ENCODE peak calls at places on chromosome 10, in eight cellular contexts. One of them, this sample, is unnamed.

GRCh38 chr10:62818426-62819011 is 2.4 kb upstream of the EGR2 start:
- DNase-seq in activated CD4-positive, alpha-beta T cell treated with anti-CD3 and anti-CD28 coated beads for 36 hours: peak
- DNase-seq in left ventricle myocardium superior: peak
- DNase-seq in stimulated activated CD4-positive, alpha-beta T cell treated with anti-CD3 and anti-CD28 coated beads, Interleukin-12 subunit alpha, Interleukin-12 subunit beta, amount 100 ng/mL, for 4 hours: peak
- DNase-seq in amniotic epithelial cell: no peak
- DNase-seq in cardiac fibroblast: peak
- DNase-seq in activated naive CD4-positive, alpha-beta T cell: peak
- DNase-seq in GM19239: no peak
- DNase-seq in this sample: peak

GRCh38 chr10:105042906-105043552 is 401.9 kb downstream of the SORCS3 start:
- DNase-seq in activated CD4-positive, alpha-beta T cell treated with anti-CD3 and anti-CD28 coated beads for 36 hours: no peak
- DNase-seq in left ventricle myocardium superior: no peak
- DNase-seq in stimulated activated CD4-positive, alpha-beta T cell treated with anti-CD3 and anti-CD28 coated beads, Interleukin-12 subunit alpha, Interleukin-12 subunit beta, amount 100 ng/mL, for 4 hours: no peak
- DNase-seq in amniotic epithelial cell: no peak
- DNase-seq in cardiac fibroblast: no peak
- DNase-seq in activated naive CD4-positive, alpha-beta T cell: no peak
- DNase-seq in GM19239: no peak
- DNase-seq in this sample: no peak

GRCh38 chr10:43255644-43256431 is 11.0 kb downstream of the RASGEF1A start:
- DNase-seq in activated CD4-positive, alpha-beta T cell treated with anti-CD3 and anti-CD28 coated beads for 36 hours: peak
- DNase-seq in left ventricle myocardium superior: no peak
- DNase-seq in stimulated activated CD4-positive, alpha-beta T cell treated with anti-CD3 and anti-CD28 coated beads, Interleukin-12 subunit alpha, Interleukin-12 subunit beta, amount 100 ng/mL, for 4 hours: no peak
- DNase-seq in amniotic epithelial cell: peak
- DNase-seq in cardiac fibroblast: peak
- DNase-seq in activated naive CD4-positive, alpha-beta T cell: no peak
- DNase-seq in GM19239: peak
- DNase-seq in this sample: peak

GRCh38 chr10:15735766-15736165 is 16.0 kb upstream of the ITGA8 start:
- DNase-seq in activated CD4-positive, alpha-beta T cell treated with anti-CD3 and anti-CD28 coated beads for 36 hours: no peak
- DNase-seq in left ventricle myocardium superior: peak
- DNase-seq in stimulated activated CD4-positive, alpha-beta T cell treated with anti-CD3 and anti-CD28 coated beads, Interleukin-12 subunit alpha, Interleukin-12 subunit beta, amount 100 ng/mL, for 4 hours: no peak
- DNase-seq in amniotic epithelial cell: no peak
- DNase-seq in cardiac fibroblast: peak
- DNase-seq in activated naive CD4-positive, alpha-beta T cell: no peak
- DNase-seq in GM19239: no peak
- DNase-seq in this sample: no peak

GRCh38 chr10:64537931-64538330 is 1016.7 kb downstream of the REEP3 start:
- DNase-seq in activated CD4-positive, alpha-beta T cell treated with anti-CD3 and anti-CD28 coated beads for 36 hours: no peak
- DNase-seq in left ventricle myocardium superior: no peak
- DNase-seq in stimulated activated CD4-positive, alpha-beta T cell treated with anti-CD3 and anti-CD28 coated beads, Interleukin-12 subunit alpha, Interleukin-12 subunit beta, amount 100 ng/mL, for 4 hours: no peak
- DNase-seq in amniotic epithelial cell: no peak
- DNase-seq in cardiac fibroblast: no peak
- DNase-seq in activated naive CD4-positive, alpha-beta T cell: no peak
- DNase-seq in GM19239: no peak
- DNase-seq in this sample: no peak

GRCh38 chr10:76172020-76172419 is 740.6 kb downstream of the LRMDA start:
- DNase-seq in activated CD4-positive, alpha-beta T cell treated with anti-CD3 and anti-CD28 coated beads for 36 hours: no peak
- DNase-seq in left ventricle myocardium superior: no peak
- DNase-seq in stimulated activated CD4-positive, alpha-beta T cell treated with anti-CD3 and anti-CD28 coated beads, Interleukin-12 subunit alpha, Interleukin-12 subunit beta, amount 100 ng/mL, for 4 hours: no peak
- DNase-seq in amniotic epithelial cell: no peak
- DNase-seq in cardiac fibroblast: no peak
- DNase-seq in activated naive CD4-positive, alpha-beta T cell: no peak
- DNase-seq in GM19239: no peak
- DNase-seq in this sample: no peak

GRCh38 chr10:71314028-71314693 is 4.9 kb upstream of the SLC29A3 start:
- DNase-seq in activated CD4-positive, alpha-beta T cell treated with anti-CD3 and anti-CD28 coated beads for 36 hours: peak
- DNase-seq in left ventricle myocardium superior: peak
- DNase-seq in stimulated activated CD4-positive, alpha-beta T cell treated with anti-CD3 and anti-CD28 coated beads, Interleukin-12 subunit alpha, Interleukin-12 subunit beta, amount 100 ng/mL, for 4 hours: peak
- DNase-seq in amniotic epithelial cell: peak
- DNase-seq in cardiac fibroblast: peak
- DNase-seq in activated naive CD4-positive, alpha-beta T cell: no peak
- DNase-seq in GM19239: peak
- DNase-seq in this sample: peak

GRCh38 chr10:34575882-34576281 is 239.2 kb downstream of the PARD3 start:
- DNase-seq in activated CD4-positive, alpha-beta T cell treated with anti-CD3 and anti-CD28 coated beads for 36 hours: no peak
- DNase-seq in left ventricle myocardium superior: no peak
- DNase-seq in stimulated activated CD4-positive, alpha-beta T cell treated with anti-CD3 and anti-CD28 coated beads, Interleukin-12 subunit alpha, Interleukin-12 subunit beta, amount 100 ng/mL, for 4 hours: no peak
- DNase-seq in amniotic epithelial cell: peak
- DNase-seq in cardiac fibroblast: no peak
- DNase-seq in activated naive CD4-positive, alpha-beta T cell: no peak
- DNase-seq in GM19239: no peak
- DNase-seq in this sample: no peak

GRCh38 chr10:9339702-9340101 is 1285.2 kb downstream of the GATA3 start:
- DNase-seq in activated CD4-positive, alpha-beta T cell treated with anti-CD3 and anti-CD28 coated beads for 36 hours: no peak
- DNase-seq in left ventricle myocardium superior: no peak
- DNase-seq in stimulated activated CD4-positive, alpha-beta T cell treated with anti-CD3 and anti-CD28 coated beads, Interleukin-12 subunit alpha, Interleukin-12 subunit beta, amount 100 ng/mL, for 4 hours: no peak
- DNase-seq in amniotic epithelial cell: no peak
- DNase-seq in cardiac fibroblast: no peak
- DNase-seq in activated naive CD4-positive, alpha-beta T cell: no peak
- DNase-seq in GM19239: no peak
- DNase-seq in this sample: no peak

GRCh38 chr10:124604214-124605000 is 139.8 kb downstream of the FAM53B start:
- DNase-seq in activated CD4-positive, alpha-beta T cell treated with anti-CD3 and anti-CD28 coated beads for 36 hours: no peak
- DNase-seq in left ventricle myocardium superior: peak
- DNase-seq in stimulated activated CD4-positive, alpha-beta T cell treated with anti-CD3 and anti-CD28 coated beads, Interleukin-12 subunit alpha, Interleukin-12 subunit beta, amount 100 ng/mL, for 4 hours: no peak
- DNase-seq in amniotic epithelial cell: no peak
- DNase-seq in cardiac fibroblast: no peak
- DNase-seq in activated naive CD4-positive, alpha-beta T cell: no peak
- DNase-seq in GM19239: no peak
- DNase-seq in this sample: no peak

GRCh38 chr10:132420469-132421376 is 23.7 kb downstream of the PWWP2B start:
- DNase-seq in activated CD4-positive, alpha-beta T cell treated with anti-CD3 and anti-CD28 coated beads for 36 hours: no peak
- DNase-seq in left ventricle myocardium superior: peak
- DNase-seq in stimulated activated CD4-positive, alpha-beta T cell treated with anti-CD3 and anti-CD28 coated beads, Interleukin-12 subunit alpha, Interleukin-12 subunit beta, amount 100 ng/mL, for 4 hours: no peak
- DNase-seq in amniotic epithelial cell: no peak
- DNase-seq in cardiac fibroblast: no peak
- DNase-seq in activated naive CD4-positive, alpha-beta T cell: no peak
- DNase-seq in GM19239: no peak
- DNase-seq in this sample: no peak

GRCh38 chr10:96374639-96374984 is 15.8 kb upstream of the OPALIN start:
- DNase-seq in activated CD4-positive, alpha-beta T cell treated with anti-CD3 and anti-CD28 coated beads for 36 hours: no peak
- DNase-seq in left ventricle myocardium superior: no peak
- DNase-seq in stimulated activated CD4-positive, alpha-beta T cell treated with anti-CD3 and anti-CD28 coated beads, Interleukin-12 subunit alpha, Interleukin-12 subunit beta, amount 100 ng/mL, for 4 hours: no peak
- DNase-seq in amniotic epithelial cell: no peak
- DNase-seq in cardiac fibroblast: no peak
- DNase-seq in activated naive CD4-positive, alpha-beta T cell: no peak
- DNase-seq in GM19239: no peak
- DNase-seq in this sample: no peak

GRCh38 chr10:126673565-126673964 is 3.1 kb upstream of the C10orf90 start:
- DNase-seq in activated CD4-positive, alpha-beta T cell treated with anti-CD3 and anti-CD28 coated beads for 36 hours: no peak
- DNase-seq in left ventricle myocardium superior: no peak
- DNase-seq in stimulated activated CD4-positive, alpha-beta T cell treated with anti-CD3 and anti-CD28 coated beads, Interleukin-12 subunit alpha, Interleukin-12 subunit beta, amount 100 ng/mL, for 4 hours: no peak
- DNase-seq in amniotic epithelial cell: no peak
- DNase-seq in cardiac fibroblast: no peak
- DNase-seq in activated naive CD4-positive, alpha-beta T cell: no peak
- DNase-seq in GM19239: no peak
- DNase-seq in this sample: no peak

GRCh38 chr10:70582793-70583700 is 19.5 kb downstream of the PRF1 start:
- DNase-seq in activated CD4-positive, alpha-beta T cell treated with anti-CD3 and anti-CD28 coated beads for 36 hours: peak
- DNase-seq in left ventricle myocardium superior: no peak
- DNase-seq in stimulated activated CD4-positive, alpha-beta T cell treated with anti-CD3 and anti-CD28 coated beads, Interleukin-12 subunit alpha, Interleukin-12 subunit beta, amount 100 ng/mL, for 4 hours: no peak
- DNase-seq in amniotic epithelial cell: no peak
- DNase-seq in cardiac fibroblast: no peak
- DNase-seq in activated naive CD4-positive, alpha-beta T cell: no peak
- DNase-seq in GM19239: no peak
- DNase-seq in this sample: no peak

GRCh38 chr10:118960166-118961090 is 69.1 kb upstream of the NANOS1 start:
- DNase-seq in activated CD4-positive, alpha-beta T cell treated with anti-CD3 and anti-CD28 coated beads for 36 hours: no peak
- DNase-seq in left ventricle myocardium superior: no peak
- DNase-seq in stimulated activated CD4-positive, alpha-beta T cell treated with anti-CD3 and anti-CD28 coated beads, Interleukin-12 subunit alpha, Interleukin-12 subunit beta, amount 100 ng/mL, for 4 hours: no peak
- DNase-seq in amniotic epithelial cell: peak
- DNase-seq in cardiac fibroblast: peak
- DNase-seq in activated naive CD4-positive, alpha-beta T cell: no peak
- DNase-seq in GM19239: no peak
- DNase-seq in this sample: no peak

GRCh38 chr10:3975016-3975415 is 190.0 kb upstream of the KLF6 start:
- DNase-seq in activated CD4-positive, alpha-beta T cell treated with anti-CD3 and anti-CD28 coated beads for 36 hours: no peak
- DNase-seq in left ventricle myocardium superior: peak
- DNase-seq in stimulated activated CD4-positive, alpha-beta T cell treated with anti-CD3 and anti-CD28 coated beads, Interleukin-12 subunit alpha, Interleukin-12 subunit beta, amount 100 ng/mL, for 4 hours: no peak
- DNase-seq in amniotic epithelial cell: no peak
- DNase-seq in cardiac fibroblast: no peak
- DNase-seq in activated naive CD4-positive, alpha-beta T cell: no peak
- DNase-seq in GM19239: no peak
- DNase-seq in this sample: no peak